ENCODE peak calls at places on chromosomes 2 and 18, in four cellular contexts. T is WTC11, F is K562, A is HepG2. X is an unnamed sample.

GRCh38 chr18:76475450-76476203 is 19.4 kb downstream of the ZNF516 start:
- DNase-seq in A (no peak), T (no peak), F (no peak), X (no peak)

GRCh38 chr18:49340446-49340845 is 120.0 kb downstream of the DYM start:
- DNase-seq in T (no peak), F (no peak), A (no peak), X (no peak)

GRCh38 chr18:58624011-58624410 is 4.9 kb downstream of the ALPK2 start:
- DNase-seq in F (no peak), T (no peak), A (no peak), X (no peak)

GRCh38 chr18:6373187-6373586 is 41.5 kb downstream of the L3MBTL4 start:
- DNase-seq in T (no peak), A (peak; percentile 63), F (no peak), X (no peak)

GRCh38 chr2:28643911-28644334 is 107.7 kb upstream of the PPP1CB start:
- DNase-seq in F (no peak), T (no peak), A (no peak), X (no peak)

GRCh38 chr2:218920504-218920903 is 39.0 kb upstream of the CDK5R2 start:
- DNase-seq in F (no peak), T (no peak), A (no peak), X (no peak)

GRCh38 chr2:160269365-160269764 is 69.3 kb upstream of the ITGB6 start:
- DNase-seq in F (no peak), T (no peak), A (no peak), X (no peak)

GRCh38 chr2:207254526-207255464 is 89.0 kb upstream of the KLF7 start:
- DNase-seq in A (no peak), F (peak; percentile 38), T (no peak), X (no peak)

GRCh38 chr2:207256476-207257207 is 90.9 kb upstream of the KLF7 start:
- DNase-seq in A (no peak), F (no peak), T (no peak), X (no peak)

GRCh38 chr2:131552886-131553285 is 25.2 kb downstream of the CCDC74A start:
- DNase-seq in A (no peak), F (no peak), T (no peak), X (no peak)

GRCh38 chr2:184596819-184597411 is 1.4 kb upstream of the ZNF804A start:
- DNase-seq in T (no peak), A (peak; percentile 59), F (no peak), X (no peak)

GRCh38 chr2:184041077-184041476 is 557.3 kb upstream of the ZNF804A start:
- DNase-seq in F (no peak), T (no peak), A (no peak), X (no peak)

GRCh38 chr2:133218204-133218603 is 350.1 kb downstream of the NCKAP5 start:
- DNase-seq in T (no peak), F (no peak), A (no peak), X (no peak)
- TF ChIP-seq SP1 in T (no peak), F (no peak), A (no peak), X (no peak)

DNA sequence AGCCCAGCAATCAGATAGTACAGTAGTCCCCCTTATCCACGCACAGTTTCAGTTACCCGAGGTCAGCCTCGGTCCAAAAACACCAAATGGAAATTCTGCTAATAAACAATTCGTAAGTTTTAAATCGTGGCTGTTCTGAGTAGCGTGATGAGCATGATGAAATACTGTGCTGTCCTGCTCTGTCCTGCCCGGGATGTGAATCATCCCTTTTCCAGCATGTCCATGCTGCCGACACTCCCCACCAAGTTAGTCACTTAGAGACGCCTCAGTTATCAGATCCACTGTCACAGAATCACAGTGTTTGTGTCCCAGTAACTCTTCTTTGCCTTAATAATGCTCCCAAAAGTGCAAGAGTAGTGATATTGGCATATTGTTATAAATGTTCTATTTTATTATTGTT is 62.1 kb downstream of the MEX3C start:
- DNase-seq in A (no peak), F (peak; percentile 13), T (no peak), X (no peak)
- TF ChIP-seq ELF4 in A (no peak), F (no peak), T (no peak), X (no peak)

GRCh38 chr2:68772109-68772508 is 37.5 kb downstream of the ARHGAP25 start:
- DNase-seq in T (no peak), A (no peak), F (no peak), X (no peak)

GRCh38 chr2:68771211-68771721 is 36.7 kb downstream of the ARHGAP25 start:
- DNase-seq in T (no peak), F (no peak), A (no peak), X (peak; percentile 1)

GRCh38 chr2:68776124-68776523 is 41.5 kb downstream of the ARHGAP25 start:
- DNase-seq in T (no peak), A (no peak), F (peak; percentile 32), X (no peak)

GRCh38 chr2:68775272-68775847 is 40.7 kb downstream of the ARHGAP25 start:
- DNase-seq in T (no peak), F (no peak), A (no peak), X (peak; percentile 2)

DNA sequence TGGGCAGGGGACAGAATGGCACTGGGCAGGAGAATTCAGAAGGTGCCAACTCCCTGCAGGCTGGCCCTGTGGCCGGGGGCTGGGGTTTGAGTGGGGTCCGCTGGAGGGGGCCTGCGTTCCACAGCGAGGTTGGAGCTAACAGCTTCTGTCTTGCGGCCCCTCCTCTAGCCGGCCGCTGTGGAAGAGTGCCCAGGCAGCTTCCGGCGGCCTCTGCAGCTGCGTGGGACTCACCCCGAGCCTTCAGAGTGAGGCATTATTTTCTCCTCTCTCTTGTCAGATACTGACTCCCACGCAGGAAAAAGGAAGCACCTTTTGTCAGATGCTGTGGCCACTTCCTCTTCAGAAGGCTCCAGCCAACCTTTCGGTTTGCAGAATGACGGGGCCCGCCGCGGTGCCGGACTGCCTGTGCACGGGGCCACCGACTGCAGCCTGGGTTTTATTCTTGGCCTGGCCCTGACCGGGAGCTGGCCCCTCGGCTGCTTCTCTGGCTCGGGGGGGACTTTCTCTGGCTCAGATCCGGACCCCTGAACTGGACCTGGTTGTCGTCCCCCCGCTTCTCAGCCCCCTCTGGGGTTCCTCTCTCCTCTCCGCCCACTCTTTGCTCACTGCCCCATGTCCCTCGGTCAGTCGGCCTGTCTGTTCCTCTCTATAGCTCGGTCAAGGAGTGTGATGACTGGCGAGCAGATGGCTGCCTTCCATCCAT is 40.1 kb downstream of the ARHGAP25 start:
- DNase-seq in F (peak; percentile 85), T (no peak), A (no peak), X (no peak)
- TF ChIP-seq SP1 in F (no peak), T (no peak), A (no peak), X (no peak)

GRCh38 chr2:150599889-150600288 is 112.4 kb upstream of the RND3 start:
- DNase-seq in F (no peak), T (no peak), A (no peak), X (no peak)

GRCh38 chr2:150598383-150598782 is 110.9 kb upstream of the RND3 start:
- DNase-seq in T (no peak), A (no peak), F (no peak), X (no peak)

GRCh38 chr2:150606380-150607060 is 119.1 kb upstream of the RND3 start:
- DNase-seq in F (no peak), T (no peak), A (no peak), X (no peak)

GRCh38 chr2:150605664-150606063 is 118.2 kb upstream of the RND3 start:
- DNase-seq in F (no peak), T (no peak), A (no peak), X (no peak)

GRCh38 chr2:150601280-150602038 is 114.0 kb upstream of the RND3 start:
- DNase-seq in F (no peak), A (peak; percentile 12), T (no peak), X (no peak)
- TF ChIP-seq ELF4 in F (no peak), A (no peak), T (no peak), X (no peak)